ENCODE peak calls at places on chromosomes 3 and 15, in five cellular contexts. One of them, this sample, is unnamed.
A peak's percentile ranks its signal among the peaks of the same experiment; 100 is the strongest.

GRCh38 chr3:58471025-58471887 is 20.6 kb upstream of the KCTD6 start:
- DNase-seq in left ventricle myocardium inferior: no peak
- DNase-seq in endodermal cell: peak; percentile 80
- DNase-seq in foreskin fibroblast: peak; percentile 80
- DNase-seq in AG10803: peak; percentile 85
- DNase-seq in this sample: no peak

GRCh38 chr3:162073422-162073821 is 576.8 kb downstream of the OTOL1 start:
- DNase-seq in AG10803: no peak
- DNase-seq in endodermal cell: no peak
- DNase-seq in left ventricle myocardium inferior: no peak
- DNase-seq in foreskin fibroblast: no peak
- DNase-seq in this sample: no peak

GRCh38 chr3:55247666-55248065 is 239.4 kb downstream of the WNT5A start:
- DNase-seq in AG10803: no peak
- DNase-seq in endodermal cell: no peak
- DNase-seq in left ventricle myocardium inferior: no peak
- DNase-seq in foreskin fibroblast: no peak
- DNase-seq in this sample: no peak

GRCh38 chr15:73800662-73801345 is 47.7 kb upstream of the INSYN1 start:
- DNase-seq in foreskin fibroblast: peak; percentile 66
- DNase-seq in endodermal cell: no peak
- DNase-seq in AG10803: peak; percentile 92
- DNase-seq in left ventricle myocardium inferior: peak; percentile 83
- DNase-seq in this sample: no peak

GRCh38 chr3:106518516-106518915 is 649.7 kb upstream of the CBLB start:
- DNase-seq in left ventricle myocardium inferior: no peak
- DNase-seq in endodermal cell: no peak
- DNase-seq in AG10803: peak; percentile 55
- DNase-seq in foreskin fibroblast: peak; percentile 30
- DNase-seq in this sample: no peak

GRCh38 chr15:40754574-40754882 is 526 bp downstream of the RMDN3 start:
- DNase-seq in left ventricle myocardium inferior: no peak
- DNase-seq in foreskin fibroblast: no peak
- DNase-seq in endodermal cell: peak; percentile 66
- DNase-seq in AG10803: peak; percentile 15
- DNase-seq in this sample: peak; percentile 31

GRCh38 chr15:67126551-67127333 is 61.3 kb downstream of the SMAD3 start:
- DNase-seq in foreskin fibroblast: no peak
- DNase-seq in left ventricle myocardium inferior: no peak
- DNase-seq in AG10803: no peak
- DNase-seq in endodermal cell: peak; percentile 33
- DNase-seq in this sample: no peak

GRCh38 chr15:57537072-57537471 is 54.6 kb upstream of the MYZAP start:
- DNase-seq in foreskin fibroblast: peak; percentile 63
- DNase-seq in left ventricle myocardium inferior: no peak
- DNase-seq in endodermal cell: peak; percentile 85
- DNase-seq in AG10803: peak; percentile 92
- DNase-seq in this sample: peak; percentile 83

GRCh38 chr3:194431553-194431952 is 32.5 kb upstream of the GP5 start:
- DNase-seq in endodermal cell: no peak
- DNase-seq in AG10803: no peak
- DNase-seq in left ventricle myocardium inferior: no peak
- DNase-seq in foreskin fibroblast: no peak
- DNase-seq in this sample: no peak

GRCh38 chr3:159884661-159885402 is 103.8 kb upstream of the IL12A start:
- DNase-seq in endodermal cell: no peak
- DNase-seq in AG10803: peak; percentile 60
- DNase-seq in left ventricle myocardium inferior: no peak
- DNase-seq in foreskin fibroblast: no peak
- DNase-seq in this sample: no peak

GRCh38 chr15:75775296-75776074 is 62.8 kb upstream of the CSPG4 start:
- DNase-seq in left ventricle myocardium inferior: no peak
- DNase-seq in AG10803: no peak
- DNase-seq in foreskin fibroblast: no peak
- DNase-seq in endodermal cell: peak; percentile 83
- DNase-seq in this sample: peak; percentile 81

GRCh38 chr15:36737430-36737891 is 158.0 kb downstream of the CDIN1 start:
- DNase-seq in endodermal cell: no peak
- DNase-seq in AG10803: peak; percentile 32
- DNase-seq in left ventricle myocardium inferior: no peak
- DNase-seq in foreskin fibroblast: peak; percentile 51
- DNase-seq in this sample: no peak

GRCh38 chr3:53804697-53805462 is 41.3 kb downstream of the CHDH start:
- DNase-seq in endodermal cell: peak; percentile 79
- DNase-seq in foreskin fibroblast: peak; percentile 65
- DNase-seq in left ventricle myocardium inferior: no peak
- DNase-seq in AG10803: peak; percentile 80
- DNase-seq in this sample: no peak

GRCh38 chr15:87478688-87479072 is 777.9 kb downstream of the NTRK3 start:
- DNase-seq in AG10803: no peak
- DNase-seq in endodermal cell: no peak
- DNase-seq in foreskin fibroblast: no peak
- DNase-seq in left ventricle myocardium inferior: no peak
- DNase-seq in this sample: no peak
- H3K4me3 ChIP-seq in AG10803: no peak overlapping the region
- H3K4me3 ChIP-seq in endodermal cell: no peak overlapping the region
- H3K4me3 ChIP-seq in foreskin fibroblast: no peak overlapping the region
- H3K4me3 ChIP-seq in left ventricle myocardium inferior: no peak overlapping the region
- H3K4me3 ChIP-seq in this sample: peak overlapping the region; percentile 65

DNA sequence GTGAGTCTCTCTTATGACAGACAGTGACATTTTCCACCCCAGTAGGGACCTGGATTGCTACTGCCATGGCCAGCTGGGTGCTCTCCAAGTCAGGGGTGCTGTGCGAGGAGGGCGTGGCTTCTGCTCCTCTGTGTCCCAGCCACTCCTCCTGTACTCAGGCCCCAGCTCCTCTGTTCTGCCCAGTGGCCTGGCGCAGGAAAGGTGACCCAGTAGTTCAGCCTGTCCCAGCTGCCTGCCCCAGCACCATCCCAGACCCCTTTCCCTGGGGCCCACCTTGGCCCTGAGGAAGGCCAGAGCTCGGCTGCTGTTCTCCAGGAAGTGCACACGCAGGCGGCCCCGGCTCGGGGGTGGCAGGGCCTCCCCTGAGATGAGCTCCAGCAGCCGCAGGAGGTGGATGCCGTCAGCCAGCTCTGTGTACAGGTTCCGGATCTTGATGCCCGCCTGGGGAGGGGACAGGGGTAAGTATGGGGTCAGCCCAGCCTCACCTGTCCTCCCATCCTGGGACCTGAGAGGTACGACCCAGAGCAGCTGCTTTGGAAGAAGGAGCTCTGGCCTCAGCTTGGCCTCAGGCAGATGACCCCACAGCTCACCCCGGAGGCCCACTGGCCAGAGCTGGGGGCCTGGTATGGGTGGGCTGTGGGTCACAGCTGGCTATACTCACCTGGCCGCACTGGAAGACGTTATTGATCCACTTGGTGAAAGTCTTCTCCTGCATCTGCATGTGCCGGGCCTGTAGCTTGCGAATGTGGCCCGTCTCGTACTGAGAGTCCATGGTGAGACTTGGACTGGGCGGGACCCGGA is 1.0 kb downstream of the SPTBN5 start:
- DNase-seq in AG10803: no peak
- DNase-seq in left ventricle myocardium inferior: peak; percentile 84
- DNase-seq in endodermal cell: no peak
- DNase-seq in foreskin fibroblast: no peak
- DNase-seq in this sample: peak; percentile 45
- H3K4me3 ChIP-seq in AG10803: no peak overlapping the region
- H3K4me3 ChIP-seq in left ventricle myocardium inferior: peak overlapping the region; percentile 64
- H3K4me3 ChIP-seq in endodermal cell: no peak overlapping the region
- H3K4me3 ChIP-seq in foreskin fibroblast: no peak overlapping the region
- H3K4me3 ChIP-seq in this sample: no peak overlapping the region

DNA sequence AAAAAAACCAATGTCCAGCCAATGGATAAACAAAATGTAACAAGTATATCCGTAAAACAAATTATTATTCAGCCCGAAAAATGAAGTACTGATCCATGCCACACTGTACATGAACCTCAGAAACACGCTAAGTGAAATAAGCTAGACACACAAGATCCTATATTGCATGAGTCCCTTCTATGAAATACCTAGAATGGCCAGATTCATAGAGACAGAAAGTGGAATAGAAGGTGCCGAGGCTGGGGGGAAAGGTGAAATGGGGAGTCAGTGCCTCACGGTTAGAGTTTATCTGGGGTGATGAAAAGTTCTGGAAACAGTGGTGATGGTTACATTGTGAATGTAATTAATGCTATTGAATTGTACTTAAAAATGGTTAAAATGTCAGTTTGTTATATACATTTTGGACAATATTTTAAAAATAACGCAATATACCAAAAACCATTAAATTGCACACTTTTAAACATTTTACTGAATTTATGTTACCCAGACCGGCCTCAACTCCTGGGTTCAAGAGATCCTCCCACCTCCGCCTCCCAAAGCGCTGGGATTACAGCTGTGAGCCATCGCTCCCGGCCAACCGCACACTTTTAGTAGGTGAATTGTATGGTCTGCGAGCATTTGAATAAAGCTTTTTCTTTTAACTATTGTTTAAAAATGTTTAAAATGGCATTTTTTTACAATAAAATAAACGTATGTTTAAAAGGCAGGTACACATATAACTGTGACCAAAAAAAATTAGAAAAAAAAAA is 2.1 kb downstream of the RNF168 start:
- DNase-seq in left ventricle myocardium inferior: no peak
- DNase-seq in AG10803: peak; percentile 6
- DNase-seq in endodermal cell: peak; percentile 55
- DNase-seq in foreskin fibroblast: peak; percentile 12
- DNase-seq in this sample: peak; percentile 21
- H3K4me3 ChIP-seq in left ventricle myocardium inferior: peak overlapping the region; percentile 99
- H3K4me3 ChIP-seq in AG10803: peak overlapping the region; percentile 94
- H3K4me3 ChIP-seq in endodermal cell: peak overlapping the region; percentile 95
- H3K4me3 ChIP-seq in foreskin fibroblast: peak overlapping the region; percentile 99
- H3K4me3 ChIP-seq in this sample: peak overlapping the region; percentile 71

GRCh38 chr15:88998980-88999713 is 86.0 kb upstream of the MFGE8 start:
- DNase-seq in left ventricle myocardium inferior: no peak
- DNase-seq in endodermal cell: peak; percentile 83
- DNase-seq in AG10803: no peak
- DNase-seq in foreskin fibroblast: no peak
- DNase-seq in this sample: no peak
- H3K4me3 ChIP-seq in left ventricle myocardium inferior: no peak overlapping the region
- H3K4me3 ChIP-seq in endodermal cell: no peak overlapping the region
- H3K4me3 ChIP-seq in AG10803: no peak overlapping the region
- H3K4me3 ChIP-seq in foreskin fibroblast: no peak overlapping the region
- H3K4me3 ChIP-seq in this sample: no peak overlapping the region

GRCh38 chr15:76903251-76903681 is 1.9 kb downstream of the SCAPER start:
- DNase-seq in endodermal cell: no peak
- DNase-seq in left ventricle myocardium inferior: no peak
- DNase-seq in foreskin fibroblast: peak; percentile 35
- DNase-seq in AG10803: peak; percentile 49
- DNase-seq in this sample: no peak

GRCh38 chr15:76904461-76905012 is 603 bp downstream of the SCAPER start:
- DNase-seq in left ventricle myocardium inferior: no peak
- DNase-seq in foreskin fibroblast: no peak
- DNase-seq in endodermal cell: peak; percentile 82
- DNase-seq in AG10803: no peak
- DNase-seq in this sample: peak; percentile 32

GRCh38 chr15:76901965-76902364 is 3.2 kb downstream of the SCAPER start:
- DNase-seq in foreskin fibroblast: no peak
- DNase-seq in AG10803: no peak
- DNase-seq in left ventricle myocardium inferior: no peak
- DNase-seq in endodermal cell: no peak
- DNase-seq in this sample: no peak

GRCh38 chr15:76905013-76905839 is at the start of gene SCAPER:
- DNase-seq in endodermal cell: peak; percentile 97
- DNase-seq in AG10803: peak; percentile 84
- DNase-seq in left ventricle myocardium inferior: peak; percentile 95
- DNase-seq in foreskin fibroblast: peak; percentile 89
- DNase-seq in this sample: peak; percentile 94

DNA sequence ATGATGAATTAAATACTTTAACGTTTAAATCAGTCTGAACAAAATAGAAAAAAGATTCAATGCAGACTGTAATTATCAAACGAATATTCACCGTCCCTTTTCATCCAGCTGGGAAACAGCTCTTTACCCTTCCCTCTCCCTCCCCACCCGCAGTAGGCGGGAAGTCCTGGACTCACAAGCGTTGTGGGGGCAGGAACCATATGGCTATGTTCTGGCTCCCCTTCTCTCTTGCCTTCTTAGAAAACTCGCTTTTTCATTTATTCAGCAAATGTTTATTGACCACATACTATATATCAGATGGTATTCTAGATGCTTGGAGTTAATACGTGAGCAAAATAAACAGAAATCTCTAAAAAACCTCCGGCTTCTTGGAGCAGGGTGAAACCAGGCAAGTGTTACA is 715 bp upstream of the SCAPER start:
- DNase-seq in AG10803: no peak
- DNase-seq in left ventricle myocardium inferior: no peak
- DNase-seq in foreskin fibroblast: no peak
- DNase-seq in endodermal cell: no peak
- DNase-seq in this sample: no peak
- H3K4me3 ChIP-seq in AG10803: peak overlapping the region; percentile 82
- H3K4me3 ChIP-seq in left ventricle myocardium inferior: peak overlapping the region; percentile 86
- H3K4me3 ChIP-seq in foreskin fibroblast: peak overlapping the region; percentile 96
- H3K4me3 ChIP-seq in endodermal cell: peak overlapping the region; percentile 79
- H3K4me3 ChIP-seq in this sample: peak overlapping the region; percentile 85

DNA sequence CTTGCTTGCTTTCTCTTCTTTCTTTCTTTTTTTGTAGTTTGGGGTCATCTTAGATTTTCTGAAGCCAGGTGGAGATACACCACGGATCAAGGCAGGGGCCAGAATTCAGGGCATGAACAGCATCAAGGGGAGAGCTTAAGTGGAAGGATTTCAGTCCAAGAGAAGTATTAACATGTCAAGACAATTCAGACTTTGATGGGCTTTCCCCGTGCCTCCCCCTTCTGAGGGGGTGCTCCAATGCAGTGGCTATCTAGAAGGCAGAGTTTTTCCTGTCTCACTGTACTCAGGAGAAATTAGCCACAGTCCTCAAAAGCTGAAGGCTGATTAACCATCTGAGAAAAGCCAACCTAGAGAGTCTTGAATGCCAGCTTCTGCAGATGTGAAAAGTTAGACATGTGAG is 127.3 kb downstream of the TGFBR2 start:
- DNase-seq in left ventricle myocardium inferior: no peak
- DNase-seq in endodermal cell: no peak
- DNase-seq in foreskin fibroblast: no peak
- DNase-seq in AG10803: no peak
- DNase-seq in this sample: no peak
- H3K4me3 ChIP-seq in left ventricle myocardium inferior: no peak overlapping the region
- H3K4me3 ChIP-seq in endodermal cell: no peak overlapping the region
- H3K4me3 ChIP-seq in foreskin fibroblast: no peak overlapping the region
- H3K4me3 ChIP-seq in AG10803: no peak overlapping the region
- H3K4me3 ChIP-seq in this sample: no peak overlapping the region